ENCODE peak calls at places on chromosome 1, in eight cellular contexts. One of them, this sample, is unnamed.
A peak's percentile ranks its signal among the peaks of the same experiment; 100 is the strongest.

GRCh38 chr1:2534775-2535387 is 4.8 kb upstream of the HES5 start:
- DNase-seq in fibroblast of pulmonary artery: peak; percentile 43
- DNase-seq in activated T-cell treated with anti-CD3 and anti-CD28 coated beads for 1 hour: no peak
- DNase-seq in Calu3: peak; percentile 40
- DNase-seq in C1 segment of cervical spinal cord: no peak
- DNase-seq in anterior cingulate cortex: no peak
- DNase-seq in NAMALWA: peak; percentile 62
- DNase-seq in NCI-H2171 treated with DMSO at 0.1 percent for 48 hours: peak; percentile 92
- DNase-seq in this sample: peak; percentile 92

GRCh38 chr1:156414440-156415064 is 45.5 kb downstream of the RHBG start:
- DNase-seq in fibroblast of pulmonary artery: no peak
- DNase-seq in activated T-cell treated with anti-CD3 and anti-CD28 coated beads for 1 hour: no peak
- DNase-seq in Calu3: no peak
- DNase-seq in C1 segment of cervical spinal cord: peak; percentile 46
- DNase-seq in anterior cingulate cortex: no peak
- DNase-seq in NAMALWA: no peak
- DNase-seq in NCI-H2171 treated with DMSO at 0.1 percent for 48 hours: no peak
- DNase-seq in this sample: no peak

GRCh38 chr1:12161662-12162458 is 4.9 kb upstream of the TNFRSF1B start:
- DNase-seq in fibroblast of pulmonary artery: peak; percentile 94
- DNase-seq in activated T-cell treated with anti-CD3 and anti-CD28 coated beads for 1 hour: peak; percentile 58
- DNase-seq in Calu3: peak; percentile 77
- DNase-seq in C1 segment of cervical spinal cord: peak; percentile 47
- DNase-seq in anterior cingulate cortex: no peak
- DNase-seq in NAMALWA: peak; percentile 70
- DNase-seq in NCI-H2171 treated with DMSO at 0.1 percent for 48 hours: no peak
- DNase-seq in this sample: peak; percentile 82

GRCh38 chr1:207752456-207753132 is 740 bp downstream of the CD46 start:
- DNase-seq in fibroblast of pulmonary artery: peak; percentile 11
- DNase-seq in activated T-cell treated with anti-CD3 and anti-CD28 coated beads for 1 hour: no peak
- DNase-seq in Calu3: peak; percentile 49
- DNase-seq in C1 segment of cervical spinal cord: peak; percentile 24
- DNase-seq in anterior cingulate cortex: no peak
- DNase-seq in NAMALWA: peak; percentile 51
- DNase-seq in NCI-H2171 treated with DMSO at 0.1 percent for 48 hours: peak; percentile 10
- DNase-seq in this sample: peak; percentile 78

GRCh38 chr1:74650561-74650960 is 23.0 kb downstream of the ERICH3 start:
- DNase-seq in fibroblast of pulmonary artery: peak; percentile 1
- DNase-seq in activated T-cell treated with anti-CD3 and anti-CD28 coated beads for 1 hour: no peak
- DNase-seq in Calu3: no peak
- DNase-seq in C1 segment of cervical spinal cord: no peak
- DNase-seq in anterior cingulate cortex: no peak
- DNase-seq in NAMALWA: no peak
- DNase-seq in NCI-H2171 treated with DMSO at 0.1 percent for 48 hours: no peak
- DNase-seq in this sample: no peak

GRCh38 chr1:91757760-91758545 is 128.0 kb downstream of the TGFBR3 start:
- DNase-seq in fibroblast of pulmonary artery: no peak
- DNase-seq in activated T-cell treated with anti-CD3 and anti-CD28 coated beads for 1 hour: no peak
- DNase-seq in Calu3: no peak
- DNase-seq in C1 segment of cervical spinal cord: no peak
- DNase-seq in anterior cingulate cortex: no peak
- DNase-seq in NAMALWA: no peak
- DNase-seq in NCI-H2171 treated with DMSO at 0.1 percent for 48 hours: no peak
- DNase-seq in this sample: no peak

GRCh38 chr1:18681423-18681835 is 50.8 kb downstream of the PAX7 start:
- DNase-seq in fibroblast of pulmonary artery: peak; percentile 22
- DNase-seq in activated T-cell treated with anti-CD3 and anti-CD28 coated beads for 1 hour: no peak
- DNase-seq in Calu3: peak; percentile 27
- DNase-seq in C1 segment of cervical spinal cord: no peak
- DNase-seq in anterior cingulate cortex: no peak
- DNase-seq in NAMALWA: peak; percentile 61
- DNase-seq in NCI-H2171 treated with DMSO at 0.1 percent for 48 hours: peak; percentile 63
- DNase-seq in this sample: peak; percentile 47

GRCh38 chr1:16983649-16984048 is 3.2 kb upstream of the MFAP2 start:
- DNase-seq in fibroblast of pulmonary artery: no peak
- DNase-seq in activated T-cell treated with anti-CD3 and anti-CD28 coated beads for 1 hour: no peak
- DNase-seq in Calu3: no peak
- DNase-seq in C1 segment of cervical spinal cord: no peak
- DNase-seq in anterior cingulate cortex: no peak
- DNase-seq in NAMALWA: no peak
- DNase-seq in NCI-H2171 treated with DMSO at 0.1 percent for 48 hours: no peak
- DNase-seq in this sample: no peak

GRCh38 chr1:110240476-110241210 is 30.5 kb downstream of the KCNC4 start:
- DNase-seq in fibroblast of pulmonary artery: no peak
- DNase-seq in activated T-cell treated with anti-CD3 and anti-CD28 coated beads for 1 hour: no peak
- DNase-seq in Calu3: peak; percentile 9
- DNase-seq in C1 segment of cervical spinal cord: peak; percentile 16
- DNase-seq in anterior cingulate cortex: no peak
- DNase-seq in NAMALWA: no peak
- DNase-seq in NCI-H2171 treated with DMSO at 0.1 percent for 48 hours: peak; percentile 52
- DNase-seq in this sample: peak; percentile 89

GRCh38 chr1:185488673-185489311 is 171.7 kb upstream of the IVNS1ABP start:
- DNase-seq in fibroblast of pulmonary artery: no peak
- DNase-seq in activated T-cell treated with anti-CD3 and anti-CD28 coated beads for 1 hour: no peak
- DNase-seq in Calu3: peak; percentile 8
- DNase-seq in C1 segment of cervical spinal cord: no peak
- DNase-seq in anterior cingulate cortex: no peak
- DNase-seq in NAMALWA: no peak
- DNase-seq in NCI-H2171 treated with DMSO at 0.1 percent for 48 hours: no peak
- DNase-seq in this sample: no peak

GRCh38 chr1:32651461-32652073 is 559 bp downstream of the RBBP4 start:
- DNase-seq in fibroblast of pulmonary artery: no peak
- DNase-seq in activated T-cell treated with anti-CD3 and anti-CD28 coated beads for 1 hour: no peak
- DNase-seq in Calu3: no peak
- DNase-seq in C1 segment of cervical spinal cord: no peak
- DNase-seq in anterior cingulate cortex: no peak
- DNase-seq in NAMALWA: no peak
- DNase-seq in NCI-H2171 treated with DMSO at 0.1 percent for 48 hours: peak; percentile 54
- DNase-seq in this sample: peak; percentile 70

GRCh38 chr1:41658444-41659158 is 174.1 kb upstream of the EDN2 start:
- DNase-seq in fibroblast of pulmonary artery: no peak
- DNase-seq in activated T-cell treated with anti-CD3 and anti-CD28 coated beads for 1 hour: no peak
- DNase-seq in Calu3: no peak
- DNase-seq in C1 segment of cervical spinal cord: peak; percentile 14
- DNase-seq in anterior cingulate cortex: no peak
- DNase-seq in NAMALWA: no peak
- DNase-seq in NCI-H2171 treated with DMSO at 0.1 percent for 48 hours: no peak
- DNase-seq in this sample: no peak

This sample was measured in NCI-H69.